ENCODE peak calls at places on chromosomes 3 and 15, in five cellular contexts. L is cardiac fibroblast; J is Right ventricle myocardium inferior; B is naive thymus-derived CD4-positive, alpha-beta T cell; R is glomerular endothelial cell. A is an unnamed sample.

GRCh38 chr15:71278989-71279756 is 163.9 kb downstream of the THSD4 start:
- DNase-seq in B (no peak), R (peak), J (no peak), L (peak), A (no peak)

GRCh38 chr15:40844543-40844981 is 714 bp downstream of the SPINT1 start:
- DNase-seq in R (no peak), L (peak), B (no peak), J (peak), A (peak)

GRCh38 chr15:95596487-95596886 is 734.0 kb upstream of the NR2F2 start:
- DNase-seq in L (no peak), R (no peak), J (no peak), B (no peak), A (no peak)

GRCh38 chr3:40999682-41000081 is 199.6 kb upstream of the CTNNB1 start:
- DNase-seq in B (no peak), R (no peak), L (no peak), J (no peak), A (no peak)

GRCh38 chr15:99717129-99718024 is 15.9 kb downstream of the LYSMD4 start:
- DNase-seq in R (no peak), J (no peak), B (no peak), L (peak), A (no peak)

GRCh38 chr15:60426870-60427528 is 29.2 kb upstream of the ANXA2 start:
- DNase-seq in B (no peak), R (no peak), J (no peak), L (peak), A (no peak)

GRCh38 chr3:134430950-134431445 is 54.8 kb downstream of the ANAPC13 start:
- DNase-seq in J (no peak), R (no peak), L (no peak), B (no peak), A (no peak)

GRCh38 chr3:117927831-117928230 is 1106.8 kb downstream of the IGSF11 start:
- DNase-seq in B (no peak), J (no peak), L (no peak), R (no peak), A (no peak)

GRCh38 chr3:197711973-197712707 is 24.6 kb downstream of the RUBCN start:
- DNase-seq in L (peak), J (peak), B (peak), R (peak), A (peak)

GRCh38 chr3:25508901-25509300 is 80.8 kb downstream of the RARB start:
- DNase-seq in R (peak), L (peak), J (no peak), B (no peak), A (no peak)

GRCh38 chr3:72438072-72438471 is 410.2 kb downstream of the SHQ1 start:
- DNase-seq in L (no peak), B (no peak), J (no peak), R (no peak), A (no peak)

GRCh38 chr3:12993623-12994356 is 79.4 kb downstream of the IQSEC1 start:
- DNase-seq in J (no peak), R (no peak), L (no peak), B (no peak), A (no peak)

GRCh38 chr15:70197318-70197944 is 99.7 kb upstream of the TLE3 start:
- DNase-seq in R (no peak), J (peak), L (no peak), B (no peak), A (no peak)

GRCh38 chr15:60858511-60859085 is 370.5 kb downstream of the RORA start:
- DNase-seq in L (no peak), J (no peak), R (no peak), B (no peak), A (no peak)

GRCh38 chr3:190941694-190942280 is 79.3 kb upstream of the GMNC start:
- DNase-seq in L (no peak), R (no peak), B (no peak), J (no peak), A (no peak)

GRCh38 chr15:70561885-70562284 is 201.5 kb downstream of the UACA start:
- DNase-seq in J (no peak), B (no peak), L (no peak), R (no peak), A (no peak)

GRCh38 chr3:50365080-50365841 is 5.9 kb upstream of the TMEM115 start:
- DNase-seq in L (peak), B (peak), J (peak), R (no peak), A (peak)

GRCh38 chr3:16311960-16312451 is 47.0 kb downstream of the OXNAD1 start:
- DNase-seq in L (peak), R (no peak), J (no peak), B (no peak), A (peak)

GRCh38 chr3:9170851-9171160 is 78.6 kb downstream of the SRGAP3 start:
- DNase-seq in L (no peak), R (no peak), B (no peak), J (no peak), A (no peak)

GRCh38 chr15:41259546-41260189 is 28.6 kb downstream of the CHP1 start:
- DNase-seq in J (no peak), L (no peak), R (no peak), B (no peak), A (no peak)

GRCh38 chr3:18830087-18830486 is 318.2 kb upstream of the KCNH8 start:
- DNase-seq in J (no peak), R (no peak), B (no peak), L (no peak), A (no peak)

GRCh38 chr15:62392411-62392810 is 227.3 kb upstream of the C2CD4B start:
- DNase-seq in R (no peak), L (peak), B (no peak), J (no peak), A (peak)

GRCh38 chr3:123367467-123368154 is 81.3 kb downstream of the ADCY5 start:
- DNase-seq in J (no peak), B (no peak), L (no peak), R (no peak), A (no peak)

A was measured in CD4-positive, CD25-positive, alpha-beta regulatory T cell.